ENCODE peak calls at places on chromosomes 5 and 9, in nine cellular contexts. L, D, Q, F, A, E, X, T and I are unnamed samples.
A peak's percentile ranks its signal among the peaks of the same experiment; 100 is the strongest.

GRCh38 chr5:36090033-36090432 is 23.4 kb upstream of the UGT3A2 start:
- DNase-seq in F (no peak), D (no peak), Q (no peak), A (peak; percentile 79), T (peak; percentile 11), E (no peak), L (peak; percentile 48), X (no peak), I (no peak)

GRCh38 chr5:149358294-149358651 is 427 bp downstream of the PCYOX1L start:
- DNase-seq in F (no peak), E (peak; percentile 30), D (peak; percentile 52), L (peak; percentile 18), Q (no peak), X (no peak), A (peak; percentile 41), T (no peak), I (no peak)

GRCh38 chr5:55226934-55227737 is at the start of gene MCIDAS:
- DNase-seq in Q (no peak), A (peak; percentile 80), D (no peak), L (peak; percentile 52), X (no peak), F (peak; percentile 88), E (peak; percentile 53), T (no peak), I (no peak)

GRCh38 chr5:99020698-99021048 is 91.9 kb upstream of the CHD1 start:
- DNase-seq in E (no peak), Q (no peak), D (no peak), L (no peak), X (no peak), T (no peak), F (no peak), A (no peak), I (no peak)

GRCh38 chr9:38043931-38044623 is 24.9 kb downstream of the SHB start:
- DNase-seq in D (no peak), Q (no peak), L (no peak), T (no peak), F (no peak), A (no peak), X (no peak), E (no peak), I (no peak)

GRCh38 chr9:116230233-116230632 is 76.6 kb downstream of the PAPPA start:
- DNase-seq in X (no peak), D (no peak), Q (no peak), T (peak; percentile 26), E (no peak), A (no peak), L (no peak), F (no peak), I (no peak)

GRCh38 chr9:94821098-94821930 is 94.8 kb downstream of the AOPEP start:
- DNase-seq in L (no peak), X (no peak), E (no peak), D (no peak), T (no peak), A (no peak), Q (no peak), F (no peak), I (no peak)

GRCh38 chr9:30796806-30797205 is 1587.6 kb upstream of the ACO1 start:
- DNase-seq in Q (no peak), D (no peak), A (no peak), F (no peak), X (no peak), E (no peak), T (no peak), L (no peak), I (no peak)

GRCh38 chr9:137823986-137824771 is 53.4 kb upstream of the CACNA1B start:
- DNase-seq in A (no peak), L (no peak), Q (no peak), E (no peak), F (no peak), X (no peak), T (no peak), D (no peak), I (no peak)

GRCh38 chr5:149654282-149654681 is 73.0 kb downstream of the ARHGEF37 start:
- DNase-seq in X (no peak), A (no peak), F (no peak), L (no peak), Q (peak; percentile 25), E (no peak), D (no peak), T (no peak), I (no peak)

GRCh38 chr5:10331341-10331796 is 22.1 kb upstream of the MARCHF6 start:
- DNase-seq in Q (no peak), D (peak; percentile 85), F (no peak), X (peak; percentile 66), L (no peak), E (no peak), A (no peak), T (peak; percentile 89), I (no peak)

GRCh38 chr5:14705556-14705955 is 41.0 kb downstream of the OTULIN start:
- DNase-seq in X (no peak), A (no peak), F (no peak), T (no peak), L (no peak), D (no peak), Q (no peak), E (no peak), I (no peak)

GRCh38 chr5:176882566-176882900 is 16.6 kb downstream of the HK3 start:
- DNase-seq in A (no peak), L (no peak), Q (no peak), E (no peak), D (no peak), F (no peak), X (no peak), T (no peak), I (no peak)

GRCh38 chr9:122097679-122098315 is 4.7 kb upstream of the TTLL11 start:
- DNase-seq in T (peak; percentile 60), A (no peak), D (no peak), L (no peak), F (no peak), E (no peak), Q (no peak), X (peak; percentile 17), I (no peak)

GRCh38 chr5:125785407-125785806 is 637.8 kb upstream of the GRAMD2B start:
- DNase-seq in X (no peak), D (no peak), T (no peak), A (no peak), F (no peak), E (no peak), L (no peak), Q (no peak), I (no peak)

GRCh38 chr5:86909896-86910295 is 292.2 kb downstream of the COX7C start:
- DNase-seq in T (peak; percentile 45), F (no peak), Q (no peak), D (no peak), A (no peak), X (no peak), E (no peak), L (no peak), I (no peak)

GRCh38 chr5:52844885-52845284 is 57.2 kb downstream of the ITGA1 start:
- DNase-seq in E (no peak), A (no peak), X (no peak), L (no peak), Q (no peak), F (no peak), D (no peak), T (peak; percentile 53), I (no peak)

GRCh38 chr9:4592325-4592724 is 69.8 kb upstream of the PLPP6 start:
- DNase-seq in D (no peak), E (no peak), A (no peak), F (no peak), L (no peak), Q (no peak), X (no peak), T (no peak), I (no peak)

GRCh38 chr9:133419005-133419404 is 1.2 kb upstream of the REXO4 start:
- DNase-seq in D (no peak), F (no peak), Q (no peak), A (no peak), X (no peak), L (no peak), E (no peak), T (no peak), I (no peak)

GRCh38 chr9:133424187-133424586 is 2.0 kb downstream of the ADAMTS13 start:
- DNase-seq in F (no peak), X (no peak), A (no peak), E (no peak), D (no peak), T (no peak), L (no peak), Q (no peak), I (no peak)

GRCh38 chr9:133420392-133420827 is 1.8 kb upstream of the ADAMTS13 start:
- DNase-seq in Q (no peak), T (no peak), L (no peak), A (no peak), F (no peak), E (no peak), D (no peak), X (no peak), I (no peak)

GRCh38 chr9:133423216-133423615 is 1.0 kb downstream of the ADAMTS13 start:
- DNase-seq in T (peak; percentile 60), D (no peak), X (no peak), E (no peak), F (no peak), A (no peak), Q (no peak), L (no peak), I (no peak)

GRCh38 chr9:133421615-133422542 is at the start of gene ADAMTS13:
- DNase-seq in L (no peak), E (no peak), A (peak; percentile 53), F (peak; percentile 58), Q (no peak), X (no peak), T (no peak), D (no peak), I (no peak)
- TF ChIP-seq CTCF in L (no peak), E (no peak), A (peak; percentile 50), F (no peak), Q (no peak), X (no peak), T (no peak), D (no peak), I (no peak)

GRCh38 chr9:69822091-69822750 is 1.6 kb downstream of the CFAP95 start:
- DNase-seq in Q (no peak), L (no peak), E (no peak), A (no peak), F (no peak), X (no peak), D (no peak), T (peak; percentile 57), I (no peak)
- TF ChIP-seq CTCF in Q (no peak), L (peak; percentile 26), E (no peak), A (no peak), F (no peak), X (no peak), D (no peak), T (no peak), I (no peak)

GRCh38 chr9:91978739-91979414 is 28.8 kb upstream of the ROR2 start:
- DNase-seq in Q (no peak), F (peak; percentile 46), L (peak; percentile 51), A (peak; percentile 65), T (peak; percentile 75), E (no peak), D (no peak), X (no peak), I (no peak)
- TF ChIP-seq CTCF in Q (no peak), F (peak; percentile 36), L (no peak), A (peak; percentile 80), T (peak; percentile 16), E (no peak), D (peak; percentile 19), X (no peak), I (no peak)

DNA sequence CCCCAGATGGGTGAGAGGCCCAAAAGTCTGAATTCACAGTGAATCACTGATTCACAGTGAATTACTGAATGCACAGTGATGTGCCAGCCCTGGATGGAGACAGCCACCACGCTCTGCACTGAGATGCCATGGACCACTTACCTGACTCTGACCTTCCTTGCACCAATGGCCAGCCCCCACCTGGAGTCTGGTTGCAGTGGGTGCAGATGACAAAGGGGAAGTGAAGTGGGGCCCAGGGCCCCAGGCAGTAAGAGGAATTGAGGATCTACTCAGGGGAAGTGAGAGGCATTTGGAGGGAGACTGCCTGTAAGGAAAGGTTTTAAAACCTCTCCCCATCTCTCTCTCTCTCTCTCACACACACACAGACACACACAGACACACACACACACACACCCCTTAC is 412.1 kb downstream of the CYLC2 start:
- DNase-seq in A (no peak), E (no peak), L (no peak), Q (no peak), F (no peak), X (no peak), T (no peak), D (no peak), I (no peak)
- TF ChIP-seq CTCF in A (no peak), E (no peak), L (no peak), Q (no peak), F (no peak), X (no peak), T (no peak), D (no peak), I (no peak)